ENCODE peak calls at places on chromosome 14, in seven cellular contexts. J, G, N, Q, K, E and F are unnamed samples.

GRCh38 chr14:58792421-58792820 is 154.7 kb downstream of the DACT1 start:
- DNase-seq in E (no peak), Q (no peak), K (no peak), J (no peak), N (peak), G (no peak), F (no peak)

GRCh38 chr14:70555890-70556289 is 21.1 kb upstream of the ADAM20 start:
- DNase-seq in K (no peak), G (no peak), E (peak), N (no peak), J (peak), Q (peak), F (no peak)

GRCh38 chr14:97262336-97262735 is 465.2 kb downstream of the VRK1 start:
- DNase-seq in N (no peak), G (no peak), J (no peak), E (no peak), Q (no peak), K (no peak), F (no peak)

GRCh38 chr14:95183532-95184412 is 26.4 kb upstream of the DICER1 start:
- DNase-seq in Q (no peak), K (no peak), G (no peak), J (no peak), N (no peak), E (peak), F (no peak)

GRCh38 chr14:61420326-61420725 is 98.9 kb downstream of the PRKCH start:
- DNase-seq in N (no peak), Q (no peak), J (peak), G (no peak), K (no peak), E (peak), F (no peak)

GRCh38 chr14:88168498-88169165 is 154.4 kb downstream of the KCNK10 start:
- DNase-seq in N (peak), Q (peak), G (peak), J (peak), K (peak), E (peak), F (no peak)

GRCh38 chr14:91918159-91918883 is 29.2 kb downstream of the FBLN5 start:
- DNase-seq in N (no peak), E (no peak), K (no peak), J (no peak), G (no peak), Q (no peak), F (no peak)

GRCh38 chr14:80996049-80996901 is 40.9 kb downstream of the TSHR start:
- DNase-seq in K (peak), E (peak), G (peak), N (peak), J (peak), Q (no peak), F (peak)

GRCh38 chr14:53764846-53765245 is 191.8 kb downstream of the BMP4 start:
- DNase-seq in G (no peak), K (no peak), E (no peak), N (no peak), Q (no peak), J (no peak), F (no peak)

GRCh38 chr14:21056520-21057163 is 980 bp upstream of the RNASE8 start:
- DNase-seq in K (no peak), Q (no peak), E (no peak), J (peak), N (no peak), G (no peak), F (no peak)

GRCh38 chr14:70893842-70894237 is 13.4 kb upstream of the PCNX1 start:
- DNase-seq in K (no peak), Q (no peak), N (no peak), G (no peak), J (no peak), E (no peak), F (no peak)

GRCh38 chr14:32933943-32934890 is 4.5 kb upstream of the NPAS3 start:
- DNase-seq in K (no peak), E (peak), Q (peak), J (peak), G (no peak), N (no peak), F (no peak)

GRCh38 chr14:95765016-95765415 is 51.1 kb upstream of the TCL1A start:
- DNase-seq in J (no peak), G (no peak), E (no peak), Q (no peak), K (no peak), N (no peak), F (no peak)

GRCh38 chr14:65492277-65492676 is 79.7 kb downstream of the FUT8 start:
- DNase-seq in J (no peak), G (no peak), K (peak), E (no peak), Q (no peak), N (no peak), F (no peak)

GRCh38 chr14:37270629-37271028 is 72.9 kb downstream of the MIPOL1 start:
- DNase-seq in Q (no peak), N (no peak), E (peak), G (no peak), J (no peak), K (no peak), F (peak)

GRCh38 chr14:64995291-64995690 is 8.6 kb downstream of the FNTB start:
- DNase-seq in G (no peak), Q (no peak), N (no peak), K (no peak), J (no peak), E (no peak), F (no peak)

GRCh38 chr14:75860561-75861160 is 121.1 kb downstream of the TGFB3 start:
- DNase-seq in Q (no peak), N (no peak), J (no peak), K (no peak), E (no peak), G (no peak), F (no peak)

GRCh38 chr14:54893151-54893760 is 9.4 kb downstream of the GCH1 start:
- DNase-seq in G (peak), N (peak), J (peak), Q (no peak), K (peak), E (peak), F (no peak)

GRCh38 chr14:96071561-96071960 is 32.4 kb downstream of the C14orf132 start:
- DNase-seq in J (no peak), Q (no peak), E (no peak), K (no peak), G (no peak), N (no peak), F (no peak)

GRCh38 chr14:24843999-24844398 is 205.9 kb downstream of the STXBP6 start:
- DNase-seq in E (no peak), N (no peak), G (no peak), K (no peak), Q (no peak), J (no peak), F (no peak)

GRCh38 chr14:90159688-90160087 is 96.7 kb upstream of the PSMC1 start:
- DNase-seq in Q (no peak), G (no peak), N (no peak), J (no peak), K (no peak), E (no peak), F (no peak)

GRCh38 chr14:73785336-73785833 is 66.2 kb upstream of the PTGR2 start:
- DNase-seq in E (peak), K (no peak), N (peak), G (peak), J (peak), Q (no peak), F (no peak)

GRCh38 chr14:32044454-32044853 is 32.6 kb upstream of the ARHGAP5 start:
- DNase-seq in N (no peak), J (no peak), Q (no peak), G (no peak), E (no peak), K (no peak), F (peak)

GRCh38 chr14:68637106-68638021 is 155.5 kb downstream of the ZFP36L1 start:
- DNase-seq in N (no peak), G (no peak), K (no peak), E (peak), J (peak), Q (no peak), F (no peak)

GRCh38 chr14:105477659-105478623 is 3.3 kb downstream of the CRIP2 start:
- DNase-seq in E (peak), J (no peak), G (peak), N (peak), K (peak), Q (no peak), F (no peak)

GRCh38 chr14:102545461-102546265 is 36.1 kb upstream of the ANKRD9 start:
- DNase-seq in Q (no peak), J (peak), K (no peak), N (peak), E (no peak), G (no peak), F (no peak)

GRCh38 chr14:22836301-22837058 is at the start of gene MMP14:
- DNase-seq in E (peak), N (peak), J (peak), G (no peak), Q (peak), K (no peak), F (no peak)

GRCh38 chr14:99792551-99793212 is 531 bp upstream of the EML1 start:
- DNase-seq in K (no peak), G (no peak), E (peak), N (no peak), J (peak), Q (peak), F (no peak)

GRCh38 chr14:49945448-49946319 is 52.8 kb downstream of the ARF6 start:
- DNase-seq in G (peak), K (no peak), N (no peak), Q (no peak), J (no peak), E (no peak), F (no peak)

GRCh38 chr14:32984531-32984930 is 45.9 kb downstream of the NPAS3 start:
- DNase-seq in J (no peak), N (no peak), Q (no peak), K (no peak), G (no peak), E (no peak), F (no peak)

GRCh38 chr14:74599201-74599809 is 12.7 kb downstream of the LTBP2 start:
- DNase-seq in N (peak), Q (peak), G (no peak), E (peak), K (no peak), J (peak), F (no peak)

GRCh38 chr14:99560946-99561683 is 42.9 kb downstream of the CCDC85C start:
- DNase-seq in E (no peak), J (no peak), N (no peak), K (no peak), Q (no peak), G (no peak), F (no peak)

GRCh38 chr14:51596473-51596870 is 55.2 kb upstream of the FRMD6 start:
- DNase-seq in N (no peak), J (no peak), Q (no peak), G (peak), E (no peak), K (no peak), F (no peak)